ENCODE peak calls at places on chromosomes 5 and 9, in four cellular contexts. One of them, this sample, is unnamed.

GRCh38 chr5:55159763-55160492 is at the start of gene GPX8:
- DNase-seq in foreskin fibroblast: peak
- DNase-seq in endodermal cell: peak
- DNase-seq in RCC 7860: peak
- DNase-seq in this sample: peak

GRCh38 chr9:20950707-20951106 is 80.7 kb downstream of the HACD4 start:
- DNase-seq in RCC 7860: no peak
- DNase-seq in foreskin fibroblast: no peak
- DNase-seq in endodermal cell: no peak
- DNase-seq in this sample: no peak

GRCh38 chr9:84846501-84847323 is 177.2 kb downstream of the NTRK2 start:
- DNase-seq in endodermal cell: no peak
- DNase-seq in RCC 7860: no peak
- DNase-seq in foreskin fibroblast: no peak
- DNase-seq in this sample: no peak

GRCh38 chr5:61082516-61083280 is 79.6 kb downstream of the SMIM15 start:
- DNase-seq in endodermal cell: no peak
- DNase-seq in RCC 7860: no peak
- DNase-seq in foreskin fibroblast: peak
- DNase-seq in this sample: no peak

GRCh38 chr9:23551171-23551795 is 274.8 kb downstream of the ELAVL2 start:
- DNase-seq in endodermal cell: no peak
- DNase-seq in foreskin fibroblast: no peak
- DNase-seq in RCC 7860: no peak
- DNase-seq in this sample: no peak

GRCh38 chr9:118522093-118523028 is 818.2 kb downstream of the TLR4 start:
- DNase-seq in RCC 7860: peak
- DNase-seq in endodermal cell: peak
- DNase-seq in foreskin fibroblast: peak
- DNase-seq in this sample: peak

GRCh38 chr9:137371966-137372651 is 50.9 kb downstream of the EXD3 start:
- DNase-seq in endodermal cell: no peak
- DNase-seq in foreskin fibroblast: no peak
- DNase-seq in RCC 7860: no peak
- DNase-seq in this sample: no peak

GRCh38 chr9:35882996-35883395 is 12.8 kb upstream of the OR13J1 start:
- DNase-seq in RCC 7860: no peak
- DNase-seq in endodermal cell: no peak
- DNase-seq in foreskin fibroblast: peak
- DNase-seq in this sample: no peak

GRCh38 chr9:137168907-137169763 is 716 bp downstream of the LRRC26 start:
- DNase-seq in RCC 7860: no peak
- DNase-seq in endodermal cell: peak
- DNase-seq in foreskin fibroblast: peak
- DNase-seq in this sample: no peak

GRCh38 chr9:69554945-69555344 is 117.2 kb downstream of the APBA1 start:
- DNase-seq in endodermal cell: no peak
- DNase-seq in foreskin fibroblast: peak
- DNase-seq in RCC 7860: peak
- DNase-seq in this sample: peak

GRCh38 chr5:160385496-160385895 is 14.4 kb downstream of the FAM200C start:
- DNase-seq in RCC 7860: no peak
- DNase-seq in foreskin fibroblast: peak
- DNase-seq in endodermal cell: no peak
- DNase-seq in this sample: no peak

GRCh38 chr5:178602752-178603151 is 12.6 kb upstream of the COL23A1 start:
- DNase-seq in foreskin fibroblast: no peak
- DNase-seq in RCC 7860: no peak
- DNase-seq in endodermal cell: no peak
- DNase-seq in this sample: no peak

GRCh38 chr5:55037046-55037771 is 13.2 kb downstream of the GZMK start:
- DNase-seq in endodermal cell: peak
- DNase-seq in foreskin fibroblast: peak
- DNase-seq in RCC 7860: no peak
- DNase-seq in this sample: no peak

GRCh38 chr5:169745441-169746146 is 108.5 kb downstream of the DOCK2 start:
- DNase-seq in endodermal cell: peak
- DNase-seq in RCC 7860: peak
- DNase-seq in foreskin fibroblast: peak
- DNase-seq in this sample: peak

GRCh38 chr5:142654578-142655042 is 31.3 kb downstream of the FGF1 start:
- DNase-seq in endodermal cell: peak
- DNase-seq in foreskin fibroblast: peak
- DNase-seq in RCC 7860: no peak
- DNase-seq in this sample: no peak

GRCh38 chr5:95848701-95849100 is 26.2 kb upstream of the GLRX start:
- DNase-seq in foreskin fibroblast: peak
- DNase-seq in endodermal cell: no peak
- DNase-seq in RCC 7860: no peak
- DNase-seq in this sample: no peak

GRCh38 chr5:179121667-179122111 is 61.5 kb downstream of the ZNF354C start:
- DNase-seq in endodermal cell: peak
- DNase-seq in RCC 7860: no peak
- DNase-seq in foreskin fibroblast: no peak
- DNase-seq in this sample: no peak

GRCh38 chr9:125633116-125633743 is 73.8 kb downstream of the MAPKAP1 start:
- DNase-seq in foreskin fibroblast: no peak
- DNase-seq in endodermal cell: no peak
- DNase-seq in RCC 7860: peak
- DNase-seq in this sample: no peak

GRCh38 chr5:169350759-169351240 is 49.9 kb upstream of the SLIT3 start:
- DNase-seq in RCC 7860: peak
- DNase-seq in foreskin fibroblast: peak
- DNase-seq in endodermal cell: no peak
- DNase-seq in this sample: peak

GRCh38 chr9:757246-757881 is 84.1 kb upstream of the DMRT1 start:
- DNase-seq in RCC 7860: no peak
- DNase-seq in foreskin fibroblast: peak
- DNase-seq in endodermal cell: peak
- DNase-seq in this sample: no peak

GRCh38 chr9:36976371-36977030 is 57.6 kb downstream of the PAX5 start:
- DNase-seq in endodermal cell: peak
- DNase-seq in foreskin fibroblast: no peak
- DNase-seq in RCC 7860: no peak
- DNase-seq in this sample: no peak

GRCh38 chr5:56434986-56435385 is 201.9 kb upstream of the ANKRD55 start:
- DNase-seq in endodermal cell: no peak
- DNase-seq in RCC 7860: no peak
- DNase-seq in foreskin fibroblast: no peak
- DNase-seq in this sample: no peak

GRCh38 chr5:109713453-109713852 is 23.7 kb downstream of the MAN2A1 start:
- DNase-seq in endodermal cell: no peak
- DNase-seq in RCC 7860: no peak
- DNase-seq in foreskin fibroblast: no peak
- DNase-seq in this sample: no peak

GRCh38 chr9:70340572-70340971 is 73.9 kb downstream of the KLF9 start:
- DNase-seq in RCC 7860: peak
- DNase-seq in endodermal cell: no peak
- DNase-seq in foreskin fibroblast: peak
- DNase-seq in this sample: no peak

GRCh38 chr5:32272746-32273145 is 40.0 kb downstream of the MTMR12 start:
- DNase-seq in RCC 7860: no peak
- DNase-seq in endodermal cell: no peak
- DNase-seq in foreskin fibroblast: no peak
- DNase-seq in this sample: no peak

GRCh38 chr9:83701769-83702168 is 6.0 kb downstream of the UBQLN1 start:
- DNase-seq in RCC 7860: peak
- DNase-seq in foreskin fibroblast: peak
- DNase-seq in endodermal cell: no peak
- DNase-seq in this sample: no peak

GRCh38 chr9:94084314-94084713 is at the start of gene PTPDC1:
- DNase-seq in endodermal cell: peak
- DNase-seq in RCC 7860: peak
- DNase-seq in foreskin fibroblast: peak
- DNase-seq in this sample: peak

GRCh38 chr9:125674981-125675973 is 31.7 kb downstream of the MAPKAP1 start:
- DNase-seq in RCC 7860: peak
- DNase-seq in endodermal cell: no peak
- DNase-seq in foreskin fibroblast: peak
- DNase-seq in this sample: peak

This sample was measured in kidney epithelial cell.